ENCODE peak calls at places on chromosomes 6 and 20, in ten cellular contexts. M is AG10803, C is lower lobe of right lung, Z is fibroblast of pulmonary artery, F is bronchial epithelial cell, R is heart left ventricle, H is fibroblast of the aortic adventitia, I is A673, V is astrocyte of the cerebellum, K is fibroblast of villous mesenchyme. L is an unnamed sample.

GRCh38 chr6:160084198-160084776 is 37.3 kb upstream of the SLC22A1 start:
- DNase-seq in M (no peak), C (no peak), Z (no peak), F (no peak), R (no peak), H (no peak), I (no peak), V (no peak), K (no peak), L (no peak)

GRCh38 chr6:107114872-107115694 is at the start of gene BEND3:
- DNase-seq in M (peak; percentile 24), C (peak; percentile 65), Z (no peak), F (no peak), R (no peak), H (no peak), I (peak; percentile 56), V (no peak), K (no peak), L (no peak)

GRCh38 chr20:50019466-50020256 is 36.9 kb downstream of the SNAI1 start:
- DNase-seq in M (no peak), C (no peak), Z (no peak), F (peak; percentile 48), R (peak; percentile 75), H (no peak), I (no peak), V (no peak), K (no peak), L (no peak)

GRCh38 chr20:46089076-46089337 is 755 bp downstream of the NCOA5 start:
- DNase-seq in M (peak; percentile 26), C (no peak), Z (no peak), F (peak; percentile 17), R (no peak), H (no peak), I (no peak), V (no peak), K (peak; percentile 41), L (no peak)

GRCh38 chr6:25202505-25202904 is 76.7 kb upstream of the CARMIL1 start:
- DNase-seq in M (peak; percentile 78), C (no peak), Z (peak; percentile 81), F (peak; percentile 24), R (no peak), H (peak; percentile 82), I (no peak), V (peak; percentile 38), K (peak; percentile 72), L (peak; percentile 75)

GRCh38 chr20:23920408-23920780 is 40.8 kb upstream of the CST5 start:
- DNase-seq in M (peak; percentile 5), C (no peak), Z (no peak), F (no peak), R (no peak), H (no peak), I (no peak), V (no peak), K (no peak), L (no peak)

GRCh38 chr20:48733296-48733790 is 94.5 kb downstream of the PREX1 start:
- DNase-seq in M (no peak), C (no peak), Z (no peak), F (no peak), R (no peak), H (peak; percentile 8), I (peak; percentile 43), V (no peak), K (no peak), L (no peak)

GRCh38 chr6:37928217-37928616 is 108.7 kb downstream of the ZFAND3 start:
- DNase-seq in M (no peak), C (no peak), Z (no peak), F (no peak), R (no peak), H (no peak), I (no peak), V (no peak), K (no peak), L (no peak)

GRCh38 chr6:79076881-79077641 is 993 bp downstream of the PHIP start:
- DNase-seq in M (peak; percentile 95), C (peak; percentile 95), Z (peak; percentile 96), F (peak; percentile 89), R (peak; percentile 93), H (peak; percentile 91), I (peak; percentile 95), V (peak; percentile 87), K (peak; percentile 93), L (peak; percentile 67)

GRCh38 chr6:79079425-79080130 is 1.5 kb upstream of the PHIP start:
- DNase-seq in M (peak; percentile 29), C (no peak), Z (peak; percentile 35), F (no peak), R (no peak), H (peak; percentile 49), I (no peak), V (no peak), K (peak; percentile 10), L (no peak)

GRCh38 chr6:79077680-79078056 is 386 bp downstream of the PHIP start:
- DNase-seq in M (no peak), C (peak; percentile 73), Z (no peak), F (no peak), R (no peak), H (no peak), I (no peak), V (no peak), K (no peak), L (no peak)

GRCh38 chr6:79076160-79076559 is 1.9 kb downstream of the PHIP start:
- DNase-seq in M (peak; percentile 20), C (no peak), Z (peak; percentile 16), F (peak; percentile 29), R (no peak), H (peak; percentile 33), I (no peak), V (no peak), K (peak; percentile 40), L (no peak)

GRCh38 chr6:79078057-79078969 is at the start of gene PHIP:
- DNase-seq in M (peak; percentile 99), C (peak; percentile 97), Z (peak; percentile 98), F (peak; percentile 81), R (peak; percentile 96), H (peak; percentile 97), I (peak; percentile 96), V (peak; percentile 92), K (peak; percentile 98), L (peak; percentile 55)
- TF ChIP-seq CTCF in M (no peak), C (no peak), Z (no peak), F (no peak), R (peak; percentile 8), H (no peak), I (no peak), V (no peak), K (no peak), L (no peak)

DNA sequence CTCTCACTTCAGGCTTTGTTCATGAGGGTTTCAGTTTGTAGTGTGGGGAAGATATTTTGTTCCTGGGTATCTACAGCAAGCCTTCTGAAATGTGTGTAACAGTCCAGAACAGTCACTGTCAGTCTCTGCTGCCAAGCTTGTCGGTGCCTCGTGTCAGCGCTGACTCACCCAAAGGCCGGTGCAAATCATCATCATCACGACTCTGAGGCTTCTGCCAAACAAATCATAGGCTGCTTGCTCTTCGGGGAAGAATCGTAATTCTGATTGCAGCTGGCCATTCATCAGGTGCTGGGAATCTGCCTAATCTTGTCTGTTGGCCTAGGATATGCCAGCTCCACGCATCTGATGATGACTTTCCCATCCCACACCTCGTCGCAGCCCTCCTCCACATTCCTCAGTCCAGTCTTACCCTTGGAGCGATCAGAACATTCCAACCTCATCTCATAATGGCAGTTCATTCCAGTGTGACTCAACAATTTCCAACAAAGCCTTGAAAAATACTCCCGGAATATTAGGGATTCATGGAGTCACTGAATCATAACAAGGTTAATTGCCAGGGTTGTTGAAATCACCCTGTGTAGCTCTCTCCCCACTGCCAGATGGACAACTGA is 40.9 kb downstream of the ALDH8A1 start:
- DNase-seq in M (peak; percentile 100), C (no peak), Z (peak; percentile 99), F (peak; percentile 100), R (peak; percentile 76), H (peak; percentile 100), I (peak; percentile 26), V (peak; percentile 87), K (peak; percentile 91), L (peak; percentile 98)
- H3K4me3 ChIP-seq in M (peak overlapping the region; percentile 23), C (no peak overlapping the region), Z (peak overlapping the region; percentile 24), F (no peak overlapping the region), R (peak overlapping the region; percentile 21), H (peak overlapping the region; percentile 38), I (no peak overlapping the region), V (no peak overlapping the region), K (peak overlapping the region; percentile 27), L (peak overlapping the region; percentile 0)

GRCh38 chr20:63451821-63452220 is 20.6 kb downstream of the KCNQ2 start:
- DNase-seq in M (no peak), C (no peak), Z (no peak), F (no peak), R (no peak), H (no peak), I (no peak), V (no peak), K (no peak), L (no peak)

GRCh38 chr20:63455568-63455859 is 16.9 kb downstream of the KCNQ2 start:
- DNase-seq in M (no peak), C (no peak), Z (no peak), F (no peak), R (no peak), H (no peak), I (no peak), V (no peak), K (no peak), L (no peak)

GRCh38 chr20:63452341-63453028 is 20.0 kb downstream of the KCNQ2 start:
- DNase-seq in M (no peak), C (no peak), Z (no peak), F (no peak), R (no peak), H (no peak), I (no peak), V (no peak), K (no peak), L (no peak)

GRCh38 chr20:63454729-63455567 is 17.5 kb downstream of the KCNQ2 start:
- DNase-seq in M (no peak), C (no peak), Z (no peak), F (no peak), R (no peak), H (no peak), I (peak; percentile 89), V (no peak), K (no peak), L (no peak)

DNA sequence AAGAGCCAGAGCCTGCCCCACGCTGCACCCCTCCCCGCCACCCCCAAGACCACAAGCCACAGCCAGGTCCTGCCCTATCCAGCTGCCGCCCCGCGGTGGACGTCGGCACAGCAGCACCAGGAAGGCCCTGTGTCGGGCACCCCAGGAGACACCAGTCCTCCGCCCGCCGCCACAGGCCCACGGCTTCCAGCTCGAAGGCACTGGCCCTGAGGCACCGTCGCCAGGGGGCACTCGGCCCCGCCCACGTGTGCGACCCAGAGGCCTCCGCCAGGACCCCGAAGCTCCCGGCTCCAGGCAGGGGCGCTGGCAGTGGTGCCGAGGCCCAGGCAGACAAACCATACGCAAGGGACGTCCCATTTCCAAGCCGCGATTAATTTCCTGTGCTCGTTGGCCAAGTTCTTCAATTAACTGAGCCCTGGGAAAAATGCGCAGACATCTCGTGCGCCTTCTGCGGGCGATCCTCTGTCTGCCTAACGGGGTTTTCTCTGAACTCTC is 19.4 kb downstream of the KCNQ2 start:
- DNase-seq in M (no peak), C (no peak), Z (no peak), F (no peak), R (no peak), H (no peak), I (no peak), V (no peak), K (no peak), L (no peak)
- TF ChIP-seq CTCF in M (no peak), C (no peak), Z (no peak), F (no peak), R (no peak), H (peak; percentile 11), I (no peak), V (peak; percentile 20), K (peak; percentile 9), L (peak; percentile 5)

DNA sequence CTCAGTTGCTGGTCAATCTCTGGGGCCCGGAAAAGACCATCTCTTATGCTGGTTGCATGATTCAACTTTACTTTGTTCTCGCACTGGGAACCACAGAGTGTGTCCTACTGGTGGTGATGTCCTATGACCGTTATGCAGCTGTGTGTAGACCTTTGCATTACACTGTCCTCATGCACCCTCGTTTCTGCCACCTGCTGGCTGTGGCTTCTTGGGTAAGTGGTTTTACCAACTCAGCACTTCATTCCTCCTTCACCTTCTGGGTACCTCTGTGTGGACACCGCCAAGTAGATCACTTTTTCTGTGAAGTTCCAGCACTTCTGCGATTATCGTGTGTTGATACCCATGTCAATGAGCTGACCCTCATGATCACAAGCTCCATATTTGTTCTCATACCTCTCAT is 4.3 kb downstream of the OR2J3 start:
- DNase-seq in M (no peak), C (no peak), Z (no peak), F (peak; percentile 1), R (no peak), H (no peak), I (no peak), V (no peak), K (no peak), L (no peak)
- H3K4me3 ChIP-seq in M (no peak overlapping the region), C (no peak overlapping the region), Z (no peak overlapping the region), F (no peak overlapping the region), R (no peak overlapping the region), H (no peak overlapping the region), I (no peak overlapping the region), V (no peak overlapping the region), K (no peak overlapping the region), L (no peak overlapping the region)